ENCODE peak calls at places on chromosomes 1 and 21, in seven cellular contexts. H is transverse colon, E is H9, P is K562, B is GM13977, I is OCI-LY7, J is lower lobe of right lung. F is an unnamed sample.

GRCh38 chr21:29155118-29155932 is 24.9 kb downstream of the MAP3K7CL start:
- DNase-seq in H (no peak), E (peak), P (no peak), B (no peak), I (no peak), J (peak), F (no peak)

GRCh38 chr1:65177457-65177856 is 29.5 kb downstream of the AK4 start:
- DNase-seq in H (no peak), E (no peak), P (no peak), B (no peak), I (no peak), J (no peak), F (no peak)

GRCh38 chr1:30749691-30750583 is 7.6 kb downstream of the LAPTM5 start:
- DNase-seq in H (peak), E (no peak), P (no peak), B (no peak), I (peak), J (no peak), F (peak)

GRCh38 chr1:212860713-212861581 is 2.9 kb downstream of the FLVCR1 start:
- DNase-seq in H (no peak), E (no peak), P (peak), B (no peak), I (no peak), J (no peak), F (no peak)

GRCh38 chr1:228210076-228210651 is 2.3 kb downstream of the OBSCN start:
- DNase-seq in H (no peak), E (no peak), P (no peak), B (no peak), I (no peak), J (no peak), F (no peak)

GRCh38 chr21:32578107-32578691 is 7.1 kb downstream of the TCP10L start:
- DNase-seq in H (peak), E (peak), P (no peak), B (no peak), I (peak), J (no peak), F (no peak)

GRCh38 chr1:168082008-168082876 is 54.5 kb downstream of the GPR161 start:
- DNase-seq in H (peak), E (peak), P (peak), B (peak), I (peak), J (peak), F (peak)

GRCh38 chr1:41862411-41863221 is 56.1 kb downstream of the HIVEP3 start:
- DNase-seq in H (no peak), E (no peak), P (no peak), B (no peak), I (no peak), J (no peak), F (no peak)

GRCh38 chr1:200739499-200740290 is 1.0 kb downstream of the CAMSAP2 start:
- DNase-seq in H (peak), E (no peak), P (peak), B (no peak), I (no peak), J (peak), F (no peak)

GRCh38 chr1:177274687-177275211 is 104.0 kb downstream of the BRINP2 start:
- DNase-seq in H (no peak), E (no peak), P (no peak), B (no peak), I (no peak), J (no peak), F (no peak)

GRCh38 chr1:206842851-206843250 is 22.6 kb upstream of the IL20 start:
- DNase-seq in H (no peak), E (no peak), P (no peak), B (no peak), I (no peak), J (no peak), F (no peak)

GRCh38 chr1:56644941-56645662 is at the start of gene PRKAA2:
- DNase-seq in H (peak), E (peak), P (peak), B (peak), I (no peak), J (peak), F (peak)

GRCh38 chr1:231200417-231201031 is 38.7 kb downstream of the TRIM67 start:
- DNase-seq in H (no peak), E (no peak), P (peak), B (no peak), I (no peak), J (no peak), F (no peak)

GRCh38 chr1:185439727-185440415 is 122.8 kb upstream of the IVNS1ABP start:
- DNase-seq in H (no peak), E (no peak), P (no peak), B (peak), I (no peak), J (no peak), F (peak)

GRCh38 chr1:193335797-193336428 is 149.5 kb upstream of the B3GALT2 start:
- DNase-seq in H (no peak), E (no peak), P (no peak), B (no peak), I (no peak), J (no peak), F (no peak)

GRCh38 chr1:39418223-39418622 is 73.2 kb upstream of the BMP8A start:
- DNase-seq in H (no peak), E (no peak), P (no peak), B (no peak), I (no peak), J (no peak), F (no peak)

GRCh38 chr1:21318714-21319159 is 28.5 kb upstream of the ECE1 start:
- DNase-seq in H (peak), E (no peak), P (no peak), B (no peak), I (no peak), J (peak), F (no peak)

GRCh38 chr1:184672013-184672726 is 82.5 kb downstream of the EDEM3 start:
- DNase-seq in H (no peak), E (no peak), P (no peak), B (no peak), I (no peak), J (no peak), F (no peak)

GRCh38 chr1:91924146-91924545 is 25.1 kb upstream of the BRDT start:
- DNase-seq in H (no peak), E (no peak), P (no peak), B (no peak), I (no peak), J (no peak), F (no peak)

GRCh38 chr1:168485048-168485447 is 58.7 kb downstream of the XCL2 start:
- DNase-seq in H (peak), E (no peak), P (no peak), B (no peak), I (no peak), J (no peak), F (no peak)

GRCh38 chr1:63730211-63730610 is 43.6 kb upstream of the ROR1 start:
- DNase-seq in H (no peak), E (peak), P (no peak), B (no peak), I (no peak), J (no peak), F (no peak)

GRCh38 chr1:153678519-153679336 is at the start of gene NPR1:
- DNase-seq in H (peak), E (peak), P (no peak), B (peak), I (no peak), J (peak), F (peak)

GRCh38 chr1:36992139-36992940 is 42.0 kb downstream of the GRIK3 start:
- DNase-seq in H (no peak), E (no peak), P (no peak), B (no peak), I (no peak), J (no peak), F (no peak)

GRCh38 chr1:30196457-30196856 is 526.9 kb downstream of the MATN1 start:
- DNase-seq in H (no peak), E (no peak), P (no peak), B (no peak), I (no peak), J (no peak), F (no peak)

GRCh38 chr1:116654351-116654750 is 13.2 kb downstream of the IGSF3 start:
- DNase-seq in H (no peak), E (no peak), P (no peak), B (no peak), I (no peak), J (no peak), F (no peak)

GRCh38 chr1:12400030-12400693 is 170.3 kb downstream of the VPS13D start:
- DNase-seq in H (no peak), E (no peak), P (no peak), B (no peak), I (no peak), J (no peak), F (no peak)

GRCh38 chr1:184162266-184162665 is 110.7 kb downstream of the TSEN15 start:
- DNase-seq in H (no peak), E (no peak), P (no peak), B (no peak), I (no peak), J (no peak), F (no peak)

GRCh38 chr1:238060046-238060445 is 169.3 kb upstream of the ZP4 start:
- DNase-seq in H (no peak), E (no peak), P (no peak), B (peak), I (no peak), J (no peak), F (no peak)

GRCh38 chr1:229844675-229845074 is 218.6 kb downstream of the URB2 start:
- DNase-seq in H (peak), E (no peak), P (no peak), B (no peak), I (no peak), J (no peak), F (no peak)

GRCh38 chr1:18556364-18556763 is 74.3 kb upstream of the PAX7 start:
- DNase-seq in H (no peak), E (no peak), P (no peak), B (no peak), I (peak), J (no peak), F (no peak)
- TF ChIP-seq CTCF in H (peak), E (peak), P (peak), B (peak), I (peak), J (no peak), F (peak)

DNA sequence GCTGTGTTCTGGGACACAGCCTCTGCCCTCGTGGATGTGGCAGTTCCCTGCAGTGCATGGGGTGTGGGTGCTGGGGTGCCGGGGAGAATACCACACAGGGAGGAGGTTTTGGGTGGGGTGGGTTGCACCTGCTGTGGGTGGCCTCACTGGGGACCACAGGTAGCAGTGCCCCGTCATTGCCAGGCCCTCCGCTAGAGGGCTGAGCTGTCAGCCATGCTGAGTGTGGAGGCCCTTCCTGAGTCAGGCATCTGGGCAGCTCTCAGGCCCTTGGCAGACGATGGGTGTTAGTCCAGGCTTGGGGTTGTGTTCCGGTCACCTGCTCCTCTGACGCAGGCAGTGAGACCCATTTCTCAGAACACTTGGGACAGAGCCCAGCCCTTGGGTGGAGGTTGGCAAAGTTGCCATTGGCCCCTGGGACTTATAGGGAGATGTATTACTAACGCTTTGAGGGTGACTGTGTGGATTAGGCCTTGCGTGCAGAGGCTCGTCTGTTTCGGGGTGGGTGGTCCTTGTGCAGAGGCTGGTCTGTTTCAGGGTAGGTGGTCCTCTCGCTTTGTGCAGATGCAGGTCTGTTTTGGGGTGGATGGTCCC is 23.9 kb downstream of the PCNT start:
- DNase-seq in H (no peak), E (no peak), P (no peak), B (no peak), I (peak), J (no peak), F (no peak)
- TF ChIP-seq CTCF in H (no peak), E (peak), P (no peak), B (no peak), I (peak), J (no peak), F (peak)

DNA sequence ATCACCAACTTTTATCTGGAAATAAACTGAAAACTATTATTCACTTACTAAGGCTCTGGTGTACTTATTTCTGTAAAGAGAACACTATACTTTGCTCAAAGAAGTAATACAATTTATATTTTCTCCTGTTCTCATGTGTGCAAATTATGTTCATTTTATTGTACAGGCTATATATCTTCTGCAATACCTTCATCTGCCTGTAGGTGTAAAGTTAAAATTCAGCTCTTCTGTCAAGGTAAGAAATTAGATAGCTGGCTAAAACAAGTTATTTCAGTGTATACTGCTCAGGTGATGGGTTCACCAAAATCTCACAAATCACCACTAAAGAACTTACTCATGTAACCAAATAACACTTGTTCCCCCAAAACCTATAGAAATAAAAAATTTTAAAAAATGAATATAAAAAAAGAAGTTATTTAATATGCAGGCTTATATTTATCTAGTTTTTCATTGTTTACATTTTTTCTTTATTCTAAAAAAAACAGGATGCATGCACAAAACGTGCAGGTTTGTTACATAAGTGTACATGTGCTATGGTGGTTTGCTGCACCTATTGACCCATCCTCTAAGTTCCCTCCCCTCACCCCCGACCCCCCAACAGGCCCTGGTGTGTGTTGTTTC is 81.5 kb downstream of the PTGER3 start:
- DNase-seq in H (no peak), E (no peak), P (peak), B (peak), I (peak), J (no peak), F (no peak)
- TF ChIP-seq CTCF in H (peak), E (peak), P (no peak), B (peak), I (peak), J (peak), F (peak)

GRCh38 chr21:34886554-34887385 is 162.3 kb downstream of the RUNX1 start:
- DNase-seq in H (peak), E (peak), P (peak), B (peak), I (no peak), J (peak), F (peak)
- TF ChIP-seq CTCF in H (no peak), E (no peak), P (no peak), B (no peak), I (no peak), J (no peak), F (no peak)

GRCh38 chr1:88936223-88936523 is 44.8 kb upstream of the GTF2B start:
- DNase-seq in H (no peak), E (no peak), P (no peak), B (no peak), I (no peak), J (no peak), F (no peak)
- TF ChIP-seq CTCF in H (no peak), E (peak), P (no peak), B (no peak), I (peak), J (no peak), F (no peak)

GRCh38 chr1:170288155-170288554 is 142.4 kb downstream of the NTMT2 start:
- DNase-seq in H (no peak), E (no peak), P (no peak), B (no peak), I (peak), J (no peak), F (no peak)
- TF ChIP-seq CTCF in H (no peak), E (peak), P (no peak), B (no peak), I (no peak), J (no peak), F (no peak)

GRCh38 chr21:36917487-36918158 is 48.8 kb downstream of the HLCS start:
- DNase-seq in H (no peak), E (peak), P (no peak), B (no peak), I (no peak), J (no peak), F (no peak)
- TF ChIP-seq CTCF in H (peak), E (peak), P (peak), B (peak), I (peak), J (peak), F (peak)

DNA sequence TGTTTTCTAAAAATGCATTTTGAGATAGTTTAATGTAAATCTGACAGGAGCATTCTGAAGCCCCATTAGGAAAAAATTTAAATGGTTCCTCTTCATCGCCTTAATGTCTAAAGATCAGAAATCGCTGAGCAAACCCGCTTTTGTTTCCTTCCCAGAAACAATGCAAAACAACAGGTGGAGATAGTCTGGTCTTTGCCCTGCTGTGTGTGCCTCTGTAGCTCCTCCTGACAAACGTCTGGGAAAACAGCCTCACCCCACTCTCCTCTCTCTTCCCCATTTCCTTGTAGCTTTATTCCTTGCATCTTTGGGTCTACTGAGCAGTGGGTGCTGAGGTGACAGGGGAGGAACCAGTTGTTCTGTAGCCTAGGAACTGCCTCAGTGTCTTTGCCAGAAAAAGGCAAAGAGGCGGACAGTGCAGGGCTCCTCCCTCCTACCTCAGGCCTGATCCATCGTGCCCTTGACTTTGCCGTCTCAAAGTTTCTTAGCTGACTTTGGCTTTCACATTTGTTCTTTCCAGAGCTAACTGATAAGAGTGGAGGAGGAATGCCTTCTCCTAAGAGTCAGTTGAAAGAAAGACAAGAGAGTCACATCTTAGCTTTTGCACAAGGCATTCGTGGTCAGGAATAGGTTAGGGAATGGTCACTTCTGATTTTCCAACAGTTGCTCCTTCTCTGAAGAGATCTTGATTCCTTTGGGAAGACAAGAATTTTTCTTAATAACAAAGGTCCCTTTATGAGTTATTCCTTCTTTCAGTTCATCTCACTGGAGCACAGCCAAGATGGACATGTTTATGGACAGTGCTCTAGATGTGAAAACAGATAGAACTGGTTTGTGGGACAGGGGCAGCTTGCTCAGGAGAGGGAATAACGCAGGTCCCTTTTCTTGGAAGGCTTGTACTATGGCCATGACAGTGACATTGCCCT is 24.9 kb downstream of the SYT11 start:
- DNase-seq in H (no peak), E (no peak), P (peak), B (no peak), I (peak), J (no peak), F (no peak)
- TF ChIP-seq CTCF in H (no peak), E (no peak), P (no peak), B (no peak), I (no peak), J (no peak), F (no peak)